ENCODE peak calls at places on chromosomes 16 and 17, in six cellular contexts. W is AG10803, R is left ventricle myocardium inferior, J is lung, X is left lung, G is body of pancreas. D is an unnamed sample.

GRCh38 chr17:28717578-28718316 is at the start of gene RAB34:
- DNase-seq in G (peak; percentile 48), R (peak; percentile 72), J (peak; percentile 77), X (peak; percentile 85), W (peak; percentile 88), D (peak; percentile 70)

GRCh38 chr17:7019839-7020519 is 2.9 kb upstream of the BCL6B start:
- DNase-seq in W (peak; percentile 61), X (no peak), G (peak; percentile 74), R (no peak), J (no peak), D (peak; percentile 71)

GRCh38 chr16:83967838-83968482 is at the start of gene NECAB2:
- DNase-seq in G (peak; percentile 32), X (no peak), J (no peak), W (peak; percentile 12), R (peak; percentile 62), D (peak; percentile 53)

GRCh38 chr17:50052822-50053653 is 2.9 kb upstream of the ITGA3 start:
- DNase-seq in G (peak; percentile 47), W (no peak), R (peak; percentile 50), J (no peak), X (no peak), D (no peak)

GRCh38 chr16:81697321-81697885 is 81.7 kb upstream of the PLCG2 start:
- DNase-seq in R (peak; percentile 42), J (no peak), G (peak; percentile 59), W (peak; percentile 58), X (peak; percentile 48), D (no peak)

GRCh38 chr16:82379601-82380000 is 209.6 kb upstream of the MPHOSPH6 start:
- DNase-seq in R (no peak), W (no peak), J (no peak), G (no peak), X (no peak), D (no peak)

GRCh38 chr16:11071829-11072228 is 127.5 kb downstream of the CLEC16A start:
- DNase-seq in W (no peak), G (no peak), J (no peak), R (no peak), X (no peak), D (no peak)

GRCh38 chr16:51337662-51338061 is 186.6 kb upstream of the SALL1 start:
- DNase-seq in J (no peak), W (no peak), R (no peak), X (no peak), G (no peak), D (no peak)

GRCh38 chr17:38761612-38762011 is 9.1 kb downstream of the PSMB3 start:
- DNase-seq in J (no peak), W (peak; percentile 22), R (no peak), X (no peak), G (no peak), D (peak; percentile 42)

GRCh38 chr17:41912925-41913324 is 5.8 kb downstream of the ACLY start:
- DNase-seq in X (no peak), R (no peak), W (no peak), G (no peak), J (no peak), D (no peak)
- TF ChIP-seq CTCF in X (no peak), R (no peak), W (no peak), G (no peak), J (no peak), D (no peak)

GRCh38 chr17:76002100-76002499 is 1.4 kb downstream of the CDK3 start:
- DNase-seq in R (no peak), G (no peak), X (no peak), J (no peak), W (no peak), D (no peak)
- TF ChIP-seq CTCF in R (no peak), G (no peak), X (no peak), J (no peak), W (no peak), D (no peak)

GRCh38 chr16:546909-547770 is 13.1 kb upstream of the PRR35 start:
- DNase-seq in R (peak; percentile 68), J (peak; percentile 58), G (peak; percentile 71), X (peak; percentile 77), W (peak; percentile 58), D (peak; percentile 90)
- TF ChIP-seq CTCF in R (peak; percentile 57), J (no peak), G (peak; percentile 22), X (peak; percentile 28), W (peak; percentile 57), D (peak; percentile 36)

DNA sequence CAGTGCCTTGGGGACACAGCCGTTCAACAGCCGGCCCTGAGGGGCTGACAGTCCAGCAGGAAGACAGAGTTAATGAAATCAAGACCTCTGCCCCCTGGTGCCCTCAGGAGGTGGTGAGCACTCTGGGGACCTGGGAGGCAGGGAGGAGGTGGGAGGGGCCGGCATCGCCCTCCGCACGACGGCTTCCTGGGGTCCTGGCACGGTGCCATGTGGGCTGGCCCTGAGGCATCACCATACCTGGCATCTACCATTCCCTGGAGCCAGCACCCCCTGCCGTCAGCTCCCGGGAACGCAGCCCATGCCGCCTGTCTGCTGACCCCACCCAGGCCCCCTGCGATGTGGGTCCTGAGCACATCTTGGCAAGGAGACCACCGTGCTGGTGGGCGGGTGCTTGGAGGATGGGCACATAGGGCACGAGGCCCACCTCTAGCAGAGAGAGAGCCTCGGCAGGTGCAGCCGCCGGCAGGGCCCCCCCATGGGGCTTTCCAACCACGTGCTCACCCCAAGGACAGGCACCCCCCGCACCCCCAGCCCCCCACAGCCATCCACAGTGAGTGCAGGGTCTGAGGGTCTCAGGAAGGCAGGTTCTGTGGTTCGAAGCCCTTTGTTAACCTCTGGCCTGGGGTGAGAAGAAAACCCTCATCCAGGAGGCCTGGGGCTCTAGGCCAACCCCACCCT is 52.5 kb downstream of the ZFPM1 start:
- DNase-seq in X (no peak), R (no peak), G (peak; percentile 92), J (peak; percentile 54), W (no peak), D (peak; percentile 94)
- TF ChIP-seq CTCF in X (peak; percentile 16), R (peak; percentile 39), G (peak; percentile 81), J (no peak), W (peak; percentile 29), D (peak; percentile 69)

GRCh38 chr16:6165330-6165984 is 1067.9 kb upstream of the EEF2KMT start:
- DNase-seq in W (no peak), G (no peak), J (no peak), R (no peak), X (no peak), D (no peak)
- TF ChIP-seq CTCF in W (no peak), G (no peak), J (no peak), R (no peak), X (no peak), D (no peak)

GRCh38 chr17:42518755-42519545 is 17.1 kb upstream of the NAGLU start:
- DNase-seq in X (no peak), J (no peak), W (peak; percentile 25), R (peak; percentile 63), G (peak; percentile 25), D (peak; percentile 97)

GRCh38 chr17:42519546-42520444 is 16.2 kb upstream of the NAGLU start:
- DNase-seq in R (peak; percentile 90), G (peak; percentile 81), W (peak; percentile 100), X (peak; percentile 91), J (peak; percentile 86), D (peak; percentile 79)

GRCh38 chr17:42521666-42522262 is 14.3 kb upstream of the NAGLU start:
- DNase-seq in R (peak; percentile 34), G (no peak), W (peak; percentile 44), X (no peak), J (no peak), D (no peak)

GRCh38 chr17:42521036-42521435 is 15.0 kb upstream of the NAGLU start:
- DNase-seq in W (peak; percentile 21), X (no peak), G (no peak), R (no peak), J (no peak), D (no peak)

DNA sequence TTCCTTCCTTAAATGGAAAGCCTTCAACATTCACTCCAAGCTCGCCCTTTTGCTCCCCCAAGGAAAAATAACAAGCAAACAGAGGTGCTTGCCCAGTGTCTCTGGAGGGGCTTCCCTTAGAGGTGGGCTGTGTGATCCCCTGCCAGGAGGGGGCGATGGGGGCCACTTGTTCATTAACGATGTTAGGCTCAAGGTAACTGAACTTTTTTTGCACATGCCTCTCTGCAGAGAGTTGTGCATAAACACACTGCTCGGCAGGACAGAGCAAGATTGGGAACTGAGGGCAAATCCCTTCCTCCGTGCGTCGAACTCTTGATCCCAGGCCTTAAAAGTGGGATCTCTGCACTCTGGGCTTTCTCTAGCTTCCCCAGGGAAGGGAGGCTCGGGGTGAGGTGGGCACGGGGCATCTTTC is 15.5 kb upstream of the NAGLU start:
- DNase-seq in G (no peak), J (no peak), X (no peak), R (no peak), W (no peak), D (peak; percentile 47)
- TF ChIP-seq CTCF in G (no peak), J (no peak), X (no peak), R (peak; percentile 23), W (peak; percentile 30), D (no peak)

GRCh38 chr17:5705081-5705875 is 121.0 kb upstream of the NLRP1 start:
- DNase-seq in W (peak; percentile 9), R (no peak), J (no peak), G (no peak), X (no peak), D (no peak)
- TF ChIP-seq CTCF in W (peak; percentile 46), R (peak; percentile 29), J (no peak), G (no peak), X (no peak), D (no peak)

GRCh38 chr17:76528528-76529223 is 8.8 kb downstream of the CYGB start:
- DNase-seq in R (peak; percentile 78), J (no peak), X (no peak), W (peak; percentile 31), G (no peak), D (peak; percentile 43)

GRCh38 chr17:76529224-76529642 is 8.3 kb downstream of the CYGB start:
- DNase-seq in J (peak; percentile 58), G (peak; percentile 58), W (peak; percentile 95), X (peak; percentile 83), R (peak; percentile 87), D (peak; percentile 56)

GRCh38 chr17:76528156-76528527 is 9.4 kb downstream of the CYGB start:
- DNase-seq in W (no peak), G (no peak), X (no peak), J (no peak), R (peak; percentile 35), D (peak; percentile 67)

GRCh38 chr17:76529643-76530488 is 7.6 kb downstream of the CYGB start:
- DNase-seq in R (peak; percentile 95), G (peak; percentile 69), W (peak; percentile 79), J (peak; percentile 72), X (peak; percentile 80), D (peak; percentile 77)

DNA sequence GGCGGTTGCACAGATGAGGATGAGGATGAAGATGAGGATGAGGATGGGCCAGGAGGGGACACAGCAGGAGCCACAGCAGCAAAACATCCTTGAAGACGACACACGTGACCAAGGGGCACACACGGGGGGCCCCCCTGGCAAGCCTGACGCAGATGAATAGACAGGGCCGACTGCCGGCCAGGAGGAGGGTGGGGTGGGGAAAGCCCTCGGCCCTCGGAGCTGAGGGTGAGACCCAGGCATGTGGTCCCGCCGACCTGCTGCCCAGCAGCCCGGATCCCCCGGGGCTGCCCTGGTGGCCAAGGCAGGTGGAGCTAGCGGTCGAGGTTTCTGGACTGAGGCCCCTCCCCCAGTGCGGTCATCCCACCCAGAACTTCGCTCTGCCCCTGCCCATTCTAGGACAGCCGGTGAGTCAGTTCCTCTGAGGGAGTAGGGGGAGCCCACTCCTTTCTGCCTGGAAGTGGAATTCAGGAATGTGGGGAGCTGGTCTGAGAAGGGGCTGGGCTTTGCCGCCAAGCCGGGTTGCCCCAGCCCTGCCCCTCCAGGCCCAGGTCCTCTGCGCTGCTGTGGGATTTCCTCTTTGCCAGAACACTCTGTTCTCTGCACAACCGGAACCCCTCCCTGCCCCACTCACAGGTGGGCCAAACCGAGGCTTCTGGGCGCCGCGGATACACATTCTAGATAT is 9.9 kb downstream of the CYGB start:
- DNase-seq in W (peak; percentile 15), X (peak; percentile 59), R (peak; percentile 73), J (peak; percentile 57), G (peak; percentile 39), D (peak; percentile 42)
- TF ChIP-seq CTCF in W (no peak), X (no peak), R (peak; percentile 48), J (no peak), G (no peak), D (no peak)

D was measured in mucosa of descending colon.